ENCODE peak calls at places on chromosomes 4 and X, in four cellular contexts. R is tibial artery, U is Peyer's patch, B is neural progenitor cell. S is an unnamed sample. For H3K4me1 and H3K36me3, the result is how much of the 10 kb centered on the place peaks cover.

GRCh38 chrX:37817176-37817575 is 30.2 kb downstream of the DYNLT3 start:
- DNase-seq in U (no peak), R (no peak), B (no peak), S (no peak)

GRCh38 chr4:125200556-125200955 is 114.2 kb upstream of the FAT4 start:
- DNase-seq in U (no peak), B (no peak), R (no peak), S (no peak)

GRCh38 chr4:54708339-54709279 is 50.9 kb downstream of the KIT start:
- DNase-seq in R (no peak), B (no peak), U (no peak), S (no peak)

GRCh38 chr4:39820186-39820585 is 122.2 kb downstream of the UBE2K start:
- DNase-seq in B (peak), R (no peak), U (no peak), S (no peak)

GRCh38 chr4:130563185-130563890 is 1467.4 kb downstream of the C4orf33 start:
- DNase-seq in U (no peak), R (peak), B (peak), S (no peak)

GRCh38 chr4:81418572-81418971 is 53.1 kb downstream of the RASGEF1B start:
- DNase-seq in B (no peak), R (no peak), U (no peak), S (no peak)

GRCh38 chr4:159425749-159426376 is 323.0 kb downstream of the RAPGEF2 start:
- DNase-seq in U (no peak), B (no peak), R (no peak), S (no peak)

GRCh38 chr4:165379662-165380061 is 854 bp downstream of the CPE start:
- DNase-seq in B (peak), U (no peak), R (peak), S (no peak)

GRCh38 chr4:72326692-72327632 is 242.1 kb downstream of the ADAMTS3 start:
- DNase-seq in R (no peak), B (peak), U (no peak), S (no peak)

GRCh38 chr4:6942238-6942800 is 32.7 kb downstream of the TBC1D14 start:
- DNase-seq in R (no peak), U (peak), B (no peak), S (no peak)

GRCh38 chr4:34105311-34105710 is 2139.0 kb downstream of the ARAP2 start:
- DNase-seq in R (no peak), U (no peak), B (no peak), S (no peak)

GRCh38 chr4:27048350-27049100 is 187.9 kb downstream of the STIM2 start:
- DNase-seq in U (no peak), B (peak), R (no peak), S (no peak)

GRCh38 chr4:7811536-7812190 is 128.0 kb downstream of the AFAP1 start:
- DNase-seq in R (no peak), B (peak), U (no peak), S (no peak)

GRCh38 chr4:181261279-181261678 is 981.9 kb upstream of the TENM3 start:
- DNase-seq in B (peak), R (no peak), U (no peak), S (no peak)

GRCh38 chr4:898869-899555 is 33.1 kb downstream of the GAK start:
- DNase-seq in B (no peak), R (no peak), U (no peak), S (no peak)

GRCh38 chr4:100302061-100303026 is 112.1 kb upstream of the DDIT4L start:
- DNase-seq in R (no peak), B (no peak), U (no peak), S (no peak)

GRCh38 chr4:163166041-163166579 is 580 bp downstream of the NAF1 start:
- DNase-seq in R (peak), U (peak), B (peak), S (no peak)

GRCh38 chr4:188214861-188215260 is 75.6 kb downstream of the TRIML1 start:
- DNase-seq in B (no peak), R (no peak), U (no peak), S (no peak)

GRCh38 chr4:187176261-187176910 is 452.7 kb upstream of the FAT1 start:
- DNase-seq in U (no peak), R (no peak), B (no peak), S (no peak)

GRCh38 chrX:50812995-50813842 is 775 bp downstream of the SHROOM4 start:
- DNase-seq in U (peak), B (peak), R (peak), S (no peak)

GRCh38 chr4:113979157-113979972 is at the start of gene ARSJ:
- DNase-seq in U (peak), B (peak), R (peak), S (no peak)

GRCh38 chrX:10631416-10632145 is 11.2 kb upstream of the MID1 start:
- DNase-seq in R (no peak), B (no peak), U (no peak), S (no peak)

GRCh38 chr4:183118585-183118984 is 19.5 kb downstream of the WWC2 start:
- DNase-seq in U (no peak), R (no peak), B (peak), S (no peak)

GRCh38 chr4:79662651-79663050 is 254.6 kb upstream of the GK2 start:
- DNase-seq in B (no peak), R (no peak), U (no peak), S (no peak)

GRCh38 chr4:23717528-23718248 is 172.2 kb downstream of the PPARGC1A start:
- DNase-seq in U (no peak), R (no peak), B (no peak), S (no peak)

GRCh38 chr4:15238720-15239119 is 189.1 kb upstream of the C1QTNF7 start:
- DNase-seq in R (no peak), B (peak), U (no peak), S (no peak)

GRCh38 chr4:120843840-120844527 is 78.5 kb downstream of the PRDM5 start:
- DNase-seq in R (no peak), B (peak), U (peak), S (no peak)

GRCh38 chrX:39907964-39908616 is 189.7 kb downstream of the BCOR start:
- DNase-seq in R (peak), B (no peak), U (no peak), S (no peak)

GRCh38 chr4:148454835-148455234 is 12.6 kb upstream of the NR3C2 start:
- DNase-seq in R (no peak), U (no peak), B (no peak), S (no peak)

GRCh38 chrX:150198776-150199175 is 164.3 kb upstream of the MAMLD1 start:
- DNase-seq in R (no peak), B (no peak), U (no peak), S (no peak)

GRCh38 chrX:30309139-30309571 is at the start of gene NR0B1:
- DNase-seq in R (no peak), U (no peak), B (peak), S (no peak)

GRCh38 chrX:50471390-50471789 is 765 bp upstream of the DGKK start:
- DNase-seq in R (no peak), U (no peak), B (peak), S (no peak)

GRCh38 chr4:117334451-117335188 is 249.2 kb upstream of the TRAM1L1 start:
- DNase-seq in U (no peak), B (no peak), R (no peak), S (no peak)

GRCh38 chrX:57266275-57266674 is 20.2 kb upstream of the FAAH2 start:
- DNase-seq in R (no peak), U (no peak), B (no peak), S (no peak)

GRCh38 chr4:106529348-106530033 is 160.9 kb upstream of the GIMD1 start:
- DNase-seq in R (no peak), B (no peak), U (no peak), S (no peak)

GRCh38 chr4:15004701-15005301 is 2.5 kb downstream of the CPEB2 start:
- DNase-seq in U (peak), R (peak), B (peak), S (peak)

GRCh38 chr4:78818530-78818929 is 42.4 kb downstream of the BMP2K start:
- DNase-seq in B (no peak), U (no peak), R (no peak), S (no peak)

DNA sequence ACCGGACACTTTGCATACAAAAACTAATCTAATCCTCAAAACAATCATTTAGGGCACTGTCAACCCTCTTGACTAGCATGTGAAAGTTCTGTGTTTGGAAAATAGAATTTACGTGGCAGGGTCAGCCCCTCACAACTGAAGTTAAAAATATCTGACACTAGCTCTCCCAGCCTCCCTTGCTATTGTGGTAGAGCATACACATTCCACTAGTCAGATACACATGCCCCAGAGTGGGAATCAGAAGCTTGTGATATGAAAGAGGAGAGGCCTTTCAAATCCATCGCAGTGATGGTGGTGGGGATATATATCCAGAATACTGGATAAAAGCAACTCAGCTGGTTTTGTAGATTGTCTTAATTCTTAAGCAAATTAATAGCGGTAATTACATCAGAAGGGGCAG is 205.7 kb upstream of the IL15 start:
- DNase-seq in B (no peak), U (no peak), R (no peak), S (no peak)
- H3K27ac ChIP-seq in B (no peak), U (no peak), R (no peak), S (no peak)

GRCh38 chr4:140335076-140335475 is 38.4 kb upstream of the SCOC start:
- DNase-seq in B (no peak), U (no peak), R (no peak), S (no peak)
- H3K4me1 ChIP-seq in B (under half), U (under half), R (under half), S (under half)

GRCh38 chr4:118813561-118813960 is 22.4 kb downstream of the SEC24D start:
- DNase-seq in U (no peak), B (no peak), R (no peak), S (no peak)
- H3K36me3 ChIP-seq in U (under half), B (under half), R (half or more), S (under half)

GRCh38 chr4:139841464-139842195 is 176.0 kb downstream of the MGST2 start:
- DNase-seq in R (no peak), U (peak), B (peak), S (no peak)
- H3K27ac ChIP-seq in R (no peak), U (no peak), B (no peak), S (no peak)

DNA sequence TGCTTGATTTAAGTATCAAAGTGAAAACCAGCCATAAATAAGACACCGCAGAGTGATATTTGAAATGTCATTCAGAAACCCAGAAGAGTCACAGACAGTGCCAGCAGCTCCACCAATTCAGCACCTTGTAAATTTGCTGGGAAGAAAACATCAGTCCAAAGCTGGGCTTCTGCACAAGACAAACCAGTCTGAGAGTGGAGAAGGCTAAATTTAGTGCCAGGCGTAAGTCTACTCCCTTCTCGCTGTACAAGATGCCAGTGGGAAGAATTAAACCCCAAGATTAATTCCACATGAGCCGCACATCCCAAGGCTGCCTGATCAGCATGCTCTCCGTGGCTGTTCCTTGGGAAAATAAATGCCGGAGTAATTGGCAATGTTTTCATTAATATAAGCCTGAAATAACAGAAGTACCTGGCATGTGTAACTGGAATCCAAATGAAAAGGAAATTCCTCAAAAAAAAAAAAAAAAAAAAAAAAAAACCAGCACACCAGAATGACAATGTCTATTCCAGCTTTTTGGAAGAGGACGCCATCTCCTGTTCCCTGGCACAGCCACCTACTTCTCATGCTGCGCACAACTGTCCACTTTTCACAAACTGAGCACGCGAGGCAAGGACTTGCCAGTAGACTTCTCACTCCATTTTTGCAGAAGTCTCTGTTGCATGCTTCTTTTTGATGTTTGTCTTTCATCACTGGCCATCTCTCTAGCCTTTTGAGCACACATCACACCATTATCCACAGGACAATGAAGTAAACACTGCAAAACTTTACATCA is 95.6 kb downstream of the NSUN7 start:
- DNase-seq in B (no peak), R (no peak), U (no peak), S (no peak)
- H3K4me1 ChIP-seq in B (under half), R (under half), U (under half), S (under half)

GRCh38 chr4:5661237-5661636 is 47.1 kb downstream of the EVC2 start:
- DNase-seq in U (no peak), B (no peak), R (no peak), S (no peak)

GRCh38 chr4:5658992-5659391 is 49.4 kb downstream of the EVC2 start:
- DNase-seq in B (no peak), U (no peak), R (no peak), S (no peak)

GRCh38 chr4:5660185-5660584 is 48.2 kb downstream of the EVC2 start:
- DNase-seq in R (no peak), B (no peak), U (no peak), S (no peak)

GRCh38 chr4:5654791-5655190 is 53.6 kb downstream of the EVC2 start:
- DNase-seq in R (no peak), U (no peak), B (no peak), S (no peak)

GRCh38 chr4:5656415-5656814 is 51.9 kb downstream of the EVC2 start:
- DNase-seq in B (no peak), U (no peak), R (no peak), S (no peak)
- H3K36me3 ChIP-seq in B (under half), U (under half), R (half or more), S (under half)

DNA sequence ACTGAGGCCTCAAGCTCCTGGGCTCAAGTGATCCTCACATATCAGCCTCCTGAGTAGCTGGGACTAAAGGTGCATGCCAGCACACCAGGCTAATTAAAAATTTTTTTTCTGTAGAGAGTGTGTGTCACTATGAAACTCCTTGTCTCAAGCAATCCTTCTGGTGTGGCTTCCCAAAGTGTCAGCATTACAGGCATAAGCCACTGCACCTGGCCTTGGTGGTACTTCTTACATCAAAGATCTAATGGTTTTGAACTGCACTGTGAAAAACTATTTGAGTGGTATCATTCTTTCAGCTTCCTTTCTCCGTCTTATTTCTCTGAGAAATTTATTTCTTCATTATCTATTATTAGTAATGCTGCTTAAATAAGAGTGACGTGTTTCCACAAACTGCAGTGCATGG is 98.5 kb downstream of the UNC5C start:
- DNase-seq in U (no peak), R (no peak), B (no peak), S (no peak)
- H3K27ac ChIP-seq in U (no peak), R (no peak), B (no peak), S (no peak)

GRCh38 chr4:151475338-151475737 is 66.4 kb downstream of the FHIP1A start:
- DNase-seq in R (no peak), U (no peak), B (no peak), S (no peak)
- H3K4me1 ChIP-seq in R (under half), U (under half), B (under half), S (under half)